ENCODE peak calls at places on chromosomes 4 and X, in seven cellular contexts. F is suprapubic skin, Z is Peyer's patch, U is stomach, P is A549, S is IMR-90, G is spleen. R is an unnamed sample.

GRCh38 chr4:90727938-90728337 is 600.7 kb downstream of the CCSER1 start:
- DNase-seq in F (no peak), Z (no peak), U (no peak), P (peak; percentile 3), S (no peak), G (no peak), R (no peak)

GRCh38 chr4:120694973-120695372 is 227.6 kb downstream of the PRDM5 start:
- DNase-seq in F (no peak), Z (no peak), U (no peak), P (peak; percentile 3), S (peak; percentile 82), G (no peak), R (peak; percentile 18)

GRCh38 chr4:83138979-83139378 is 24.4 kb upstream of the PLAC8 start:
- DNase-seq in F (no peak), Z (no peak), U (no peak), P (no peak), S (no peak), G (no peak), R (no peak)

GRCh38 chr4:97587912-97588311 is 555.4 kb downstream of the STPG2 start:
- DNase-seq in F (no peak), Z (no peak), U (no peak), P (no peak), S (no peak), G (no peak), R (no peak)

GRCh38 chrX:5113128-5113527 is 1115.5 kb downstream of the NLGN4X start:
- DNase-seq in F (no peak), Z (no peak), U (no peak), P (peak; percentile 11), S (no peak), G (no peak), R (no peak)

GRCh38 chr4:28443786-28444412 is 1583.3 kb downstream of the STIM2 start:
- DNase-seq in F (no peak), Z (no peak), U (no peak), P (no peak), S (peak; percentile 15), G (no peak), R (no peak)

GRCh38 chr4:92840880-92841279 is 537.1 kb downstream of the GRID2 start:
- DNase-seq in F (no peak), Z (no peak), U (no peak), P (no peak), S (no peak), G (no peak), R (no peak)

GRCh38 chr4:172514801-172515200 is 653.8 kb upstream of the GALNT7 start:
- DNase-seq in F (no peak), Z (no peak), U (no peak), P (no peak), S (no peak), G (no peak), R (no peak)

GRCh38 chr4:183106839-183107238 is 7.8 kb downstream of the WWC2 start:
- DNase-seq in F (no peak), Z (no peak), U (no peak), P (no peak), S (peak; percentile 41), G (no peak), R (no peak)

GRCh38 chrX:95728446-95728845 is 956.2 kb upstream of the DIAPH2 start:
- DNase-seq in F (no peak), Z (no peak), U (no peak), P (no peak), S (no peak), G (no peak), R (no peak)

GRCh38 chr4:7206856-7207567 is 14.7 kb downstream of the SORCS2 start:
- DNase-seq in F (no peak), Z (no peak), U (peak; percentile 64), P (peak; percentile 55), S (peak; percentile 90), G (no peak), R (peak; percentile 85)

GRCh38 chr4:108320066-108320465 is 151.3 kb upstream of the LEF1 start:
- DNase-seq in F (no peak), Z (no peak), U (no peak), P (no peak), S (no peak), G (no peak), R (no peak)

GRCh38 chr4:118033148-118034060 is 882 bp upstream of the NDST3 start:
- DNase-seq in F (no peak), Z (peak; percentile 57), U (peak; percentile 66), P (peak; percentile 11), S (peak; percentile 24), G (peak; percentile 83), R (peak; percentile 19)

GRCh38 chrX:68985135-68985725 is 156.4 kb downstream of the EFNB1 start:
- DNase-seq in F (no peak), Z (no peak), U (no peak), P (no peak), S (no peak), G (no peak), R (no peak)

GRCh38 chrX:15815779-15816452 is 25.6 kb downstream of the ZRSR2 start:
- DNase-seq in F (no peak), Z (no peak), U (no peak), P (peak; percentile 19), S (peak; percentile 33), G (no peak), R (no peak)

GRCh38 chr4:62896721-62897120 is 1512.5 kb downstream of the TECRL start:
- DNase-seq in F (no peak), Z (no peak), U (no peak), P (no peak), S (no peak), G (peak; percentile 41), R (no peak)

GRCh38 chrX:115047181-115047580 is 29.8 kb upstream of the IL13RA2 start:
- DNase-seq in F (no peak), Z (no peak), U (no peak), P (no peak), S (peak; percentile 49), G (no peak), R (no peak)

GRCh38 chr4:17275836-17276235 is 236.1 kb downstream of the QDPR start:
- DNase-seq in F (no peak), Z (no peak), U (no peak), P (no peak), S (peak; percentile 56), G (no peak), R (no peak)

GRCh38 chr4:151866266-151866918 is 105.6 kb upstream of the GATB start:
- DNase-seq in F (no peak), Z (no peak), U (no peak), P (no peak), S (no peak), G (no peak), R (peak; percentile 5)

GRCh38 chr4:24212642-24213041 is 322.8 kb upstream of the PPARGC1A start:
- DNase-seq in F (no peak), Z (no peak), U (no peak), P (no peak), S (no peak), G (no peak), R (no peak)

GRCh38 chr4:111630705-111631104 is 514.5 kb upstream of the FAM241A start:
- DNase-seq in F (no peak), Z (no peak), U (no peak), P (no peak), S (peak; percentile 42), G (no peak), R (no peak)

GRCh38 chr4:39825741-39826231 is 127.8 kb downstream of the UBE2K start:
- DNase-seq in F (no peak), Z (no peak), U (no peak), P (peak; percentile 23), S (peak; percentile 71), G (no peak), R (peak; percentile 40)

GRCh38 chr4:102707150-102707549 is 53.6 kb downstream of the MANBA start:
- DNase-seq in F (no peak), Z (no peak), U (no peak), P (no peak), S (no peak), G (no peak), R (no peak)

GRCh38 chrX:150084474-150085229 is 146.4 kb upstream of the EOLA2 start:
- DNase-seq in F (no peak), Z (no peak), U (no peak), P (no peak), S (peak; percentile 77), G (no peak), R (no peak)

DNA sequence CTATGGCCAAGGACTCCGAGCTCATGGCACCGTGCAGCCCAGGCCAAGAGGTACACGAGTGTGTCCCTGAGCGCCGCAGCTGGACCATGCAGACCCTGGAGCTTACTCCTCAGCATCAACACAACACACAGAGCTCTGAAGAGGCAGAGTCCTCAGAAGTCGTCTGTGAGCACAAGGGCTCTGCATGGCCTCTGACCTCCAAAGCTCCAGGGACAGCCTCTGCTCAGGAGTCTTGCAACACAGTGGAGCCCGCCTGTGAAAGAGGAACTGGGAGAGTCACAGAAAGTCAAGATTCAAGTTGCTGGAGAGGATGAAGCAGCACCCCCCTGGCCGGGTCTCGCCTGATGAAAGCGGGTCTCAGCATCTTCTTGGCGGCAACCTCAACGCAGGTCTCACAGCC is 2.9 kb downstream of the LRPAP1 start:
- DNase-seq in F (no peak), Z (no peak), U (no peak), P (no peak), S (no peak), G (peak; percentile 86), R (no peak)
- H3K27ac ChIP-seq in F (no peak overlapping the region), Z (no peak overlapping the region), U (no peak overlapping the region), P (no peak overlapping the region), S (no peak overlapping the region), G (peak overlapping the region; percentile 90), R (no peak overlapping the region)

GRCh38 chr4:12949719-12950118 is 534.4 kb downstream of the RAB28 start:
- DNase-seq in F (no peak), Z (no peak), U (no peak), P (no peak), S (no peak), G (no peak), R (no peak)
- TF ChIP-seq POLR2A in F (no peak), Z (no peak), U (no peak), P (no peak), S (no peak), G (no peak), R (no peak)

GRCh38 chrX:98194036-98194435 is 1310.3 kb downstream of the RPA4 start:
- DNase-seq in F (no peak), Z (no peak), U (no peak), P (no peak), S (no peak), G (no peak), R (no peak)

GRCh38 chrX:98191003-98191402 is 1307.3 kb downstream of the RPA4 start:
- DNase-seq in F (no peak), Z (no peak), U (no peak), P (no peak), S (no peak), G (no peak), R (no peak)
- H3K4me3 ChIP-seq in F (no peak overlapping the region), Z (no peak overlapping the region), U (no peak overlapping the region), P (no peak overlapping the region), S (no peak overlapping the region), G (no peak overlapping the region), R (no peak overlapping the region)

GRCh38 chr4:158728256-158728655 is 5.1 kb upstream of the PPID start:
- DNase-seq in F (no peak), Z (no peak), U (no peak), P (no peak), S (no peak), G (no peak), R (no peak)

GRCh38 chr4:158724647-158725046 is 1.5 kb upstream of the PPID start:
- DNase-seq in F (no peak), Z (no peak), U (no peak), P (no peak), S (no peak), G (no peak), R (no peak)

GRCh38 chr4:158722917-158723793 is at the start of gene PPID:
- DNase-seq in F (peak; percentile 91), Z (peak; percentile 93), U (peak; percentile 86), P (peak; percentile 67), S (peak; percentile 70), G (peak; percentile 96), R (peak; percentile 83)

GRCh38 chr4:158721680-158722079 is 1.5 kb downstream of the PPID start:
- DNase-seq in F (no peak), Z (no peak), U (no peak), P (no peak), S (no peak), G (no peak), R (no peak)

GRCh38 chr4:158722291-158722916 is 792 bp downstream of the PPID start:
- DNase-seq in F (no peak), Z (no peak), U (no peak), P (peak; percentile 10), S (peak; percentile 48), G (no peak), R (no peak)
- H3K27ac ChIP-seq in F (peak overlapping the region; percentile 90), Z (peak overlapping the region; percentile 91), U (peak overlapping the region; percentile 93), P (peak overlapping the region; percentile 86), S (peak overlapping the region; percentile 94), G (peak overlapping the region; percentile 94), R (peak overlapping the region; percentile 96)